ENCODE peak calls at places on chromosomes 12 and 14, in seven cellular contexts. One of them, this sample, is unnamed.

GRCh38 chr12:117890644-117891043 is 78.1 kb downstream of the KSR2 start:
- DNase-seq in mesendoderm: no peak
- DNase-seq in trophoblast cell: no peak
- DNase-seq in neuronal stem cell: no peak
- DNase-seq in H1: no peak
- DNase-seq in IMR-90: no peak
- DNase-seq in H9: no peak
- DNase-seq in this sample: no peak

GRCh38 chr12:67977668-67978067 is 11.6 kb upstream of the IFNG-AS1 start:
- DNase-seq in neuronal stem cell: no peak
- DNase-seq in H1: no peak
- DNase-seq in H9: no peak
- DNase-seq in IMR-90: no peak
- DNase-seq in mesendoderm: peak
- DNase-seq in trophoblast cell: no peak
- DNase-seq in this sample: no peak

GRCh38 chr12:2668816-2669215 is 126.0 kb upstream of the FKBP4 start:
- DNase-seq in neuronal stem cell: no peak
- DNase-seq in H9: peak
- DNase-seq in IMR-90: no peak
- DNase-seq in H1: peak
- DNase-seq in trophoblast cell: no peak
- DNase-seq in mesendoderm: no peak
- DNase-seq in this sample: no peak

GRCh38 chr14:66575014-66575413 is 67.1 kb downstream of the GPHN start:
- DNase-seq in H1: no peak
- DNase-seq in trophoblast cell: no peak
- DNase-seq in H9: no peak
- DNase-seq in mesendoderm: no peak
- DNase-seq in neuronal stem cell: no peak
- DNase-seq in IMR-90: no peak
- DNase-seq in this sample: no peak

GRCh38 chr12:106138279-106138645 is 492 bp downstream of the NUAK1 start:
- DNase-seq in mesendoderm: no peak
- DNase-seq in neuronal stem cell: no peak
- DNase-seq in IMR-90: no peak
- DNase-seq in H1: no peak
- DNase-seq in trophoblast cell: no peak
- DNase-seq in H9: no peak
- DNase-seq in this sample: peak

GRCh38 chr14:86654558-86655184 is 1124.7 kb downstream of the FLRT2 start:
- DNase-seq in mesendoderm: peak
- DNase-seq in H9: peak
- DNase-seq in H1: peak
- DNase-seq in neuronal stem cell: peak
- DNase-seq in trophoblast cell: peak
- DNase-seq in IMR-90: peak
- DNase-seq in this sample: peak

GRCh38 chr12:25784669-25785068 is 173.8 kb upstream of the RASSF8 start:
- DNase-seq in mesendoderm: no peak
- DNase-seq in H1: no peak
- DNase-seq in H9: no peak
- DNase-seq in IMR-90: no peak
- DNase-seq in neuronal stem cell: no peak
- DNase-seq in trophoblast cell: no peak
- DNase-seq in this sample: no peak

GRCh38 chr14:80629606-80630005 is 311.9 kb downstream of the CEP128 start:
- DNase-seq in mesendoderm: no peak
- DNase-seq in neuronal stem cell: no peak
- DNase-seq in H1: no peak
- DNase-seq in trophoblast cell: no peak
- DNase-seq in H9: no peak
- DNase-seq in IMR-90: peak
- DNase-seq in this sample: no peak

GRCh38 chr12:107093547-107094448 is at the start of gene CRY1:
- DNase-seq in trophoblast cell: peak
- DNase-seq in IMR-90: peak
- DNase-seq in H1: peak
- DNase-seq in H9: peak
- DNase-seq in mesendoderm: peak
- DNase-seq in neuronal stem cell: peak
- DNase-seq in this sample: peak

GRCh38 chr12:15682826-15683225 is 106.4 kb downstream of the EPS8 start:
- DNase-seq in H9: no peak
- DNase-seq in mesendoderm: no peak
- DNase-seq in IMR-90: no peak
- DNase-seq in trophoblast cell: peak
- DNase-seq in neuronal stem cell: no peak
- DNase-seq in H1: no peak
- DNase-seq in this sample: peak

GRCh38 chr14:74302160-74302628 is 540 bp downstream of the ABCD4 start:
- DNase-seq in H9: no peak
- DNase-seq in H1: no peak
- DNase-seq in trophoblast cell: peak
- DNase-seq in neuronal stem cell: no peak
- DNase-seq in IMR-90: peak
- DNase-seq in mesendoderm: peak
- DNase-seq in this sample: peak

GRCh38 chr12:62319058-62319457 is 58.9 kb downstream of the USP15 start:
- DNase-seq in H9: no peak
- DNase-seq in neuronal stem cell: no peak
- DNase-seq in mesendoderm: no peak
- DNase-seq in trophoblast cell: no peak
- DNase-seq in H1: no peak
- DNase-seq in IMR-90: no peak
- DNase-seq in this sample: no peak

GRCh38 chr14:74491952-74492351 is 1.2 kb downstream of the NPC2 start:
- DNase-seq in H1: no peak
- DNase-seq in mesendoderm: peak
- DNase-seq in IMR-90: peak
- DNase-seq in trophoblast cell: peak
- DNase-seq in H9: no peak
- DNase-seq in neuronal stem cell: no peak
- DNase-seq in this sample: peak

GRCh38 chr12:27785882-27786570 is 6.0 kb upstream of the MANSC4 start:
- DNase-seq in H1: no peak
- DNase-seq in neuronal stem cell: no peak
- DNase-seq in IMR-90: peak
- DNase-seq in mesendoderm: peak
- DNase-seq in trophoblast cell: peak
- DNase-seq in H9: no peak
- DNase-seq in this sample: peak

GRCh38 chr14:101947904-101948665 is 16.3 kb upstream of the DYNC1H1 start:
- DNase-seq in IMR-90: peak
- DNase-seq in mesendoderm: peak
- DNase-seq in neuronal stem cell: peak
- DNase-seq in H1: peak
- DNase-seq in H9: peak
- DNase-seq in trophoblast cell: peak
- DNase-seq in this sample: peak

GRCh38 chr14:23442721-23443356 is 7.4 kb upstream of the MYH7 start:
- DNase-seq in H1: peak
- DNase-seq in IMR-90: no peak
- DNase-seq in H9: peak
- DNase-seq in mesendoderm: no peak
- DNase-seq in neuronal stem cell: no peak
- DNase-seq in trophoblast cell: no peak
- DNase-seq in this sample: no peak

GRCh38 chr12:32032205-32032810 is 73.1 kb downstream of the RESF1 start:
- DNase-seq in trophoblast cell: no peak
- DNase-seq in mesendoderm: peak
- DNase-seq in H9: no peak
- DNase-seq in IMR-90: peak
- DNase-seq in neuronal stem cell: no peak
- DNase-seq in H1: no peak
- DNase-seq in this sample: peak

GRCh38 chr14:39884091-39884490 is 451.9 kb upstream of the FBXO33 start:
- DNase-seq in H9: no peak
- DNase-seq in mesendoderm: no peak
- DNase-seq in trophoblast cell: peak
- DNase-seq in neuronal stem cell: no peak
- DNase-seq in H1: no peak
- DNase-seq in IMR-90: no peak
- DNase-seq in this sample: no peak

GRCh38 chr12:3293446-3294161 is 197.4 kb upstream of the PRMT8 start:
- DNase-seq in H9: no peak
- DNase-seq in neuronal stem cell: no peak
- DNase-seq in H1: no peak
- DNase-seq in trophoblast cell: peak
- DNase-seq in mesendoderm: peak
- DNase-seq in IMR-90: peak
- DNase-seq in this sample: no peak

GRCh38 chr14:30496852-30497251 is 62.1 kb upstream of the G2E3 start:
- DNase-seq in mesendoderm: no peak
- DNase-seq in trophoblast cell: no peak
- DNase-seq in IMR-90: no peak
- DNase-seq in H1: no peak
- DNase-seq in H9: no peak
- DNase-seq in neuronal stem cell: no peak
- DNase-seq in this sample: no peak

GRCh38 chr12:69519871-69520270 is 49.7 kb downstream of the FRS2 start:
- DNase-seq in mesendoderm: no peak
- DNase-seq in H9: no peak
- DNase-seq in trophoblast cell: no peak
- DNase-seq in neuronal stem cell: no peak
- DNase-seq in H1: no peak
- DNase-seq in IMR-90: no peak
- DNase-seq in this sample: peak

GRCh38 chr14:72704507-72704906 is 189.4 kb downstream of the DPF3 start:
- DNase-seq in trophoblast cell: no peak
- DNase-seq in IMR-90: no peak
- DNase-seq in mesendoderm: no peak
- DNase-seq in H1: no peak
- DNase-seq in neuronal stem cell: no peak
- DNase-seq in H9: no peak
- DNase-seq in this sample: no peak

GRCh38 chr14:64973026-64973442 is 898 bp upstream of the RAB15 start:
- DNase-seq in neuronal stem cell: no peak
- DNase-seq in IMR-90: no peak
- DNase-seq in H9: no peak
- DNase-seq in mesendoderm: no peak
- DNase-seq in trophoblast cell: no peak
- DNase-seq in H1: no peak
- DNase-seq in this sample: no peak
- H2BK120ac ChIP-seq in neuronal stem cell: no peak
- H2BK120ac ChIP-seq in IMR-90: no peak
- H2BK120ac ChIP-seq in H9: no peak
- H2BK120ac ChIP-seq in mesendoderm: no peak
- H2BK120ac ChIP-seq in trophoblast cell: no peak
- H2BK120ac ChIP-seq in H1: no peak
- H2BK120ac ChIP-seq in this sample: no peak

GRCh38 chr12:66637693-66638301 is 41.1 kb downstream of the GRIP1 start:
- DNase-seq in mesendoderm: no peak
- DNase-seq in H1: no peak
- DNase-seq in trophoblast cell: peak
- DNase-seq in neuronal stem cell: no peak
- DNase-seq in H9: no peak
- DNase-seq in IMR-90: no peak
- DNase-seq in this sample: peak
- H2BK120ac ChIP-seq in mesendoderm: no peak
- H2BK120ac ChIP-seq in H1: no peak
- H2BK120ac ChIP-seq in trophoblast cell: no peak
- H2BK120ac ChIP-seq in neuronal stem cell: no peak
- H2BK120ac ChIP-seq in H9: no peak
- H2BK120ac ChIP-seq in IMR-90: no peak
- H2BK120ac ChIP-seq in this sample: no peak

GRCh38 chr12:112807452-112807851 is 15.9 kb downstream of the RPH3A start:
- DNase-seq in neuronal stem cell: no peak
- DNase-seq in H9: no peak
- DNase-seq in IMR-90: no peak
- DNase-seq in trophoblast cell: no peak
- DNase-seq in mesendoderm: no peak
- DNase-seq in H1: no peak
- DNase-seq in this sample: no peak
- H2BK120ac ChIP-seq in neuronal stem cell: no peak
- H2BK120ac ChIP-seq in H9: no peak
- H2BK120ac ChIP-seq in IMR-90: no peak
- H2BK120ac ChIP-seq in trophoblast cell: no peak
- H2BK120ac ChIP-seq in mesendoderm: no peak
- H2BK120ac ChIP-seq in H1: no peak
- H2BK120ac ChIP-seq in this sample: no peak

GRCh38 chr12:132204064-132204821 is 60.0 kb downstream of the NOC4L start:
- DNase-seq in mesendoderm: no peak
- DNase-seq in neuronal stem cell: no peak
- DNase-seq in trophoblast cell: no peak
- DNase-seq in H1: no peak
- DNase-seq in IMR-90: no peak
- DNase-seq in H9: no peak
- DNase-seq in this sample: no peak
- H2BK120ac ChIP-seq in mesendoderm: no peak
- H2BK120ac ChIP-seq in neuronal stem cell: no peak
- H2BK120ac ChIP-seq in trophoblast cell: no peak
- H2BK120ac ChIP-seq in H1: no peak
- H2BK120ac ChIP-seq in IMR-90: no peak
- H2BK120ac ChIP-seq in H9: no peak
- H2BK120ac ChIP-seq in this sample: no peak

GRCh38 chr12:125221602-125222001 is 156.4 kb downstream of the AACS start:
- DNase-seq in mesendoderm: no peak
- DNase-seq in H1: no peak
- DNase-seq in IMR-90: no peak
- DNase-seq in trophoblast cell: no peak
- DNase-seq in H9: no peak
- DNase-seq in neuronal stem cell: no peak
- DNase-seq in this sample: no peak
- H2BK120ac ChIP-seq in mesendoderm: no peak
- H2BK120ac ChIP-seq in H1: no peak
- H2BK120ac ChIP-seq in IMR-90: no peak
- H2BK120ac ChIP-seq in trophoblast cell: no peak
- H2BK120ac ChIP-seq in H9: no peak
- H2BK120ac ChIP-seq in neuronal stem cell: no peak
- H2BK120ac ChIP-seq in this sample: no peak

GRCh38 chr12:121831571-121832235 is 27.0 kb downstream of the HPD start:
- DNase-seq in H1: no peak
- DNase-seq in neuronal stem cell: no peak
- DNase-seq in trophoblast cell: no peak
- DNase-seq in H9: peak
- DNase-seq in mesendoderm: no peak
- DNase-seq in IMR-90: no peak
- DNase-seq in this sample: no peak

GRCh38 chr12:121830588-121831265 is 26.9 kb downstream of the SETD1B start:
- DNase-seq in H1: no peak
- DNase-seq in H9: peak
- DNase-seq in mesendoderm: no peak
- DNase-seq in neuronal stem cell: no peak
- DNase-seq in trophoblast cell: no peak
- DNase-seq in IMR-90: no peak
- DNase-seq in this sample: no peak

GRCh38 chr12:121828826-121829225 is 25.0 kb downstream of the SETD1B start:
- DNase-seq in neuronal stem cell: no peak
- DNase-seq in IMR-90: no peak
- DNase-seq in H1: no peak
- DNase-seq in trophoblast cell: no peak
- DNase-seq in H9: no peak
- DNase-seq in mesendoderm: no peak
- DNase-seq in this sample: no peak

GRCh38 chr12:121829250-121829918 is 25.6 kb downstream of the SETD1B start:
- DNase-seq in neuronal stem cell: no peak
- DNase-seq in mesendoderm: no peak
- DNase-seq in H9: peak
- DNase-seq in IMR-90: no peak
- DNase-seq in H1: no peak
- DNase-seq in trophoblast cell: no peak
- DNase-seq in this sample: no peak

GRCh38 chr12:121830134-121830533 is 26.3 kb downstream of the SETD1B start:
- DNase-seq in H1: no peak
- DNase-seq in H9: peak
- DNase-seq in IMR-90: no peak
- DNase-seq in trophoblast cell: no peak
- DNase-seq in neuronal stem cell: no peak
- DNase-seq in mesendoderm: no peak
- DNase-seq in this sample: no peak
- H2BK120ac ChIP-seq in H1: no peak
- H2BK120ac ChIP-seq in H9: no peak
- H2BK120ac ChIP-seq in IMR-90: no peak
- H2BK120ac ChIP-seq in trophoblast cell: no peak
- H2BK120ac ChIP-seq in neuronal stem cell: no peak
- H2BK120ac ChIP-seq in mesendoderm: no peak
- H2BK120ac ChIP-seq in this sample: no peak